ENCODE peak calls at places on chromosome 5, in eight cellular contexts. P is stimulated activated CD4-positive, alpha-beta T cell treated with anti-CD3 and anti-CD28 coated beads, Interleukin-4, amount 100 ng/mL, for 4 hours; J is RCC 7860; V is CD4-positive, alpha-beta T cell; W is MCF 10A; Y is fibroblast of the aortic adventitia; L is erythroblast; X is Caco-2. Q is an unnamed sample.

GRCh38 chr5:91206734-91207133 is 176.4 kb downstream of the ARRDC3 start:
- DNase-seq in P (no peak), J (peak), V (no peak), W (peak), Y (peak), L (no peak), X (no peak), Q (no peak)

GRCh38 chr5:139642891-139643871 is 5.0 kb upstream of the CXXC5 start:
- DNase-seq in P (no peak), J (peak), V (no peak), W (no peak), Y (no peak), L (peak), X (peak), Q (no peak)

GRCh38 chr5:129905467-129906176 is 1.4 kb downstream of the CHSY3 start:
- DNase-seq in P (no peak), J (no peak), V (no peak), W (peak), Y (no peak), L (peak), X (peak), Q (no peak)

GRCh38 chr5:11182441-11183080 is 421.5 kb upstream of the DAP start:
- DNase-seq in P (no peak), J (peak), V (no peak), W (peak), Y (peak), L (peak), X (peak), Q (peak)

GRCh38 chr5:129664336-129664937 is 83.5 kb upstream of the MINAR2 start:
- DNase-seq in P (peak), J (peak), V (peak), W (peak), Y (peak), L (peak), X (peak), Q (no peak)

GRCh38 chr5:138950411-138951011 is 75.4 kb upstream of the LRRTM2 start:
- DNase-seq in P (no peak), J (no peak), V (no peak), W (no peak), Y (no peak), L (no peak), X (no peak), Q (no peak)

GRCh38 chr5:43075319-43076293 is 35.5 kb upstream of the ANXA2R start:
- DNase-seq in P (no peak), J (no peak), V (no peak), W (no peak), Y (peak), L (peak), X (no peak), Q (no peak)

GRCh38 chr5:36261186-36261585 is 19.5 kb upstream of the NADK2 start:
- DNase-seq in P (no peak), J (no peak), V (no peak), W (no peak), Y (no peak), L (no peak), X (no peak), Q (no peak)

GRCh38 chr5:63805151-63805550 is 157.1 kb downstream of the HTR1A start:
- DNase-seq in P (no peak), J (no peak), V (no peak), W (no peak), Y (no peak), L (no peak), X (no peak), Q (no peak)

GRCh38 chr5:149367249-149367971 is 9.6 kb downstream of the PCYOX1L start:
- DNase-seq in P (peak), J (peak), V (peak), W (peak), Y (peak), L (peak), X (peak), Q (peak)

GRCh38 chr5:108345541-108346171 is 36.2 kb downstream of the FBXL17 start:
- DNase-seq in P (no peak), J (peak), V (no peak), W (peak), Y (peak), L (peak), X (peak), Q (no peak)

GRCh38 chr5:137254695-137255094 is 244.4 kb downstream of the SPOCK1 start:
- DNase-seq in P (no peak), J (no peak), V (no peak), W (no peak), Y (peak), L (no peak), X (no peak), Q (no peak)

GRCh38 chr5:151651997-151652645 is 34.6 kb downstream of the SPARC start:
- DNase-seq in P (peak), J (peak), V (peak), W (peak), Y (peak), L (peak), X (peak), Q (peak)

GRCh38 chr5:168085321-168086040 is 206.0 kb upstream of the WWC1 start:
- DNase-seq in P (no peak), J (peak), V (no peak), W (no peak), Y (no peak), L (no peak), X (no peak), Q (no peak)

GRCh38 chr5:96434201-96434645 is 1.2 kb upstream of the PCSK1 start:
- DNase-seq in P (peak), J (no peak), V (peak), W (peak), Y (peak), L (peak), X (peak), Q (peak)

GRCh38 chr5:133716475-133717183 is 104.3 kb upstream of the FSTL4 start:
- DNase-seq in P (no peak), J (no peak), V (no peak), W (no peak), Y (no peak), L (no peak), X (no peak), Q (no peak)

GRCh38 chr5:132011561-132012384 is at the start of gene ACSL6:
- DNase-seq in P (no peak), J (no peak), V (peak), W (no peak), Y (no peak), L (peak), X (peak), Q (peak)

GRCh38 chr5:1477341-1477740 is 32.1 kb upstream of the SLC6A3 start:
- DNase-seq in P (no peak), J (no peak), V (no peak), W (no peak), Y (no peak), L (no peak), X (no peak), Q (no peak)

GRCh38 chr5:132003170-132003744 is 8.2 kb downstream of the ACSL6 start:
- DNase-seq in P (no peak), J (no peak), V (no peak), W (no peak), Y (peak), L (no peak), X (no peak), Q (no peak)

GRCh38 chr5:164191240-164191639 is 685.8 kb downstream of the MAT2B start:
- DNase-seq in P (no peak), J (no peak), V (no peak), W (peak), Y (peak), L (no peak), X (peak), Q (no peak)

GRCh38 chr5:159899067-159900049 is 16.9 kb upstream of the ADRA1B start:
- DNase-seq in P (no peak), J (peak), V (no peak), W (peak), Y (peak), L (no peak), X (no peak), Q (no peak)

GRCh38 chr5:137055271-137055872 is 443.8 kb downstream of the SPOCK1 start:
- DNase-seq in P (no peak), J (no peak), V (no peak), W (no peak), Y (peak), L (no peak), X (no peak), Q (no peak)

GRCh38 chr5:56321236-56321881 is 88.2 kb upstream of the ANKRD55 start:
- DNase-seq in P (peak), J (no peak), V (no peak), W (no peak), Y (no peak), L (no peak), X (no peak), Q (no peak)

GRCh38 chr5:172148381-172148780 is 39.6 kb downstream of the STK10 start:
- DNase-seq in P (no peak), J (no peak), V (no peak), W (no peak), Y (no peak), L (no peak), X (no peak), Q (no peak)

GRCh38 chr5:17114715-17115599 is 102.5 kb upstream of the BASP1 start:
- DNase-seq in P (no peak), J (no peak), V (no peak), W (no peak), Y (no peak), L (no peak), X (no peak), Q (no peak)

GRCh38 chr5:60636001-60636400 is 64.0 kb downstream of the DEPDC1B start:
- DNase-seq in P (no peak), J (no peak), V (no peak), W (no peak), Y (peak), L (no peak), X (no peak), Q (no peak)

GRCh38 chr5:73825736-73826135 is 199.7 kb downstream of the ARHGEF28 start:
- DNase-seq in P (no peak), J (no peak), V (no peak), W (no peak), Y (no peak), L (no peak), X (no peak), Q (no peak)

GRCh38 chr5:44388504-44389409 is 463 bp downstream of the FGF10 start:
- DNase-seq in P (no peak), J (no peak), V (no peak), W (no peak), Y (peak), L (no peak), X (no peak), Q (no peak)

GRCh38 chr5:111848374-111848914 is 91.5 kb upstream of the NREP start:
- DNase-seq in P (no peak), J (no peak), V (no peak), W (peak), Y (no peak), L (no peak), X (no peak), Q (peak)

GRCh38 chr5:5560016-5560415 is 137.5 kb downstream of the ICE1 start:
- DNase-seq in P (no peak), J (no peak), V (no peak), W (no peak), Y (no peak), L (no peak), X (no peak), Q (peak)

GRCh38 chr5:106321242-106321641 is 1349.5 kb downstream of the EFNA5 start:
- DNase-seq in P (no peak), J (peak), V (no peak), W (no peak), Y (peak), L (no peak), X (no peak), Q (no peak)

GRCh38 chr5:96614110-96614691 is 48.0 kb upstream of the CAST start:
- DNase-seq in P (peak), J (peak), V (peak), W (peak), Y (peak), L (peak), X (peak), Q (peak)

GRCh38 chr5:122291000-122291592 is 20.9 kb upstream of the SNCAIP start:
- DNase-seq in P (no peak), J (no peak), V (no peak), W (peak), Y (no peak), L (no peak), X (no peak), Q (no peak)

GRCh38 chr5:1946122-1946677 is 63.5 kb upstream of the IRX4 start:
- DNase-seq in P (no peak), J (no peak), V (no peak), W (no peak), Y (no peak), L (no peak), X (no peak), Q (no peak)

GRCh38 chr5:122392224-122392623 is 80.2 kb downstream of the SNCAIP start:
- DNase-seq in P (no peak), J (no peak), V (no peak), W (no peak), Y (no peak), L (no peak), X (no peak), Q (no peak)

GRCh38 chr5:55360190-55360589 is 52.4 kb downstream of the MTREX start:
- DNase-seq in P (no peak), J (no peak), V (no peak), W (peak), Y (peak), L (no peak), X (no peak), Q (no peak)

GRCh38 chr5:154189819-154190651 is 498 bp upstream of the GALNT10 start:
- DNase-seq in P (peak), J (peak), V (peak), W (peak), Y (peak), L (peak), X (peak), Q (peak)

Q was measured in NCI-H774.